ENCODE peak calls at places on chromosomes 12 and 14, in four cellular contexts. B is A673, P is AG10803, T is breast epithelium. V is an unnamed sample.

GRCh38 chr14:64421166-64421565 is 33.0 kb downstream of the MTHFD1 start:
- DNase-seq in B (peak; percentile 45), P (peak; percentile 23), T (no peak), V (no peak)

GRCh38 chr12:26286186-26286585 is 90.8 kb downstream of the SSPN start:
- DNase-seq in B (no peak), P (no peak), T (no peak), V (no peak)

GRCh38 chr12:131800594-131801135 is 27.5 kb upstream of the MMP17 start:
- DNase-seq in B (no peak), P (no peak), T (no peak), V (no peak)

GRCh38 chr14:93049295-93049694 is 66.4 kb downstream of the ITPK1 start:
- DNase-seq in B (no peak), P (no peak), T (no peak), V (no peak)

GRCh38 chr12:57523706-57524614 is 1.3 kb downstream of the MBD6 start:
- DNase-seq in B (no peak), P (no peak), T (no peak), V (no peak)

GRCh38 chr14:102087762-102088011 is 843 bp upstream of the HSP90AA1 start:
- DNase-seq in B (no peak), P (no peak), T (no peak), V (no peak)

GRCh38 chr12:42530284-42530683 is 59.3 kb downstream of the PRICKLE1 start:
- DNase-seq in B (no peak), P (no peak), T (no peak), V (no peak)

GRCh38 chr12:112178796-112179195 is 53.4 kb downstream of the TRAFD1 start:
- DNase-seq in B (no peak), P (no peak), T (no peak), V (no peak)

GRCh38 chr12:54032627-54033100 is at the start of gene HOXC5:
- DNase-seq in B (peak; percentile 91), P (peak; percentile 90), T (peak; percentile 78), V (peak; percentile 49)

GRCh38 chr12:130673036-130673705 is 42.9 kb downstream of the RIMBP2 start:
- DNase-seq in B (no peak), P (no peak), T (no peak), V (no peak)

GRCh38 chr12:79409562-79409961 is 281.2 kb downstream of the PAWR start:
- DNase-seq in B (peak; percentile 50), P (peak; percentile 86), T (no peak), V (no peak)

GRCh38 chr12:1798734-1799067 is 21.7 kb upstream of the LRTM2 start:
- DNase-seq in B (no peak), P (no peak), T (no peak), V (peak; percentile 24)

GRCh38 chr12:48054955-48055821 is 50.7 kb downstream of the SENP1 start:
- DNase-seq in B (no peak), P (no peak), T (no peak), V (no peak)

GRCh38 chr14:43778956-43779639 is 728.0 kb downstream of the FSCB start:
- DNase-seq in B (no peak), P (no peak), T (no peak), V (no peak)

GRCh38 chr14:94827711-94828505 is 58.0 kb upstream of the GSC start:
- DNase-seq in B (no peak), P (no peak), T (peak; percentile 57), V (no peak)

GRCh38 chr14:23494223-23494622 is 24.7 kb downstream of the NGDN start:
- DNase-seq in B (peak; percentile 69), P (peak; percentile 4), T (no peak), V (peak; percentile 15)

GRCh38 chr12:112589275-112589674 is 170.5 kb downstream of the PTPN11 start:
- DNase-seq in B (no peak), P (no peak), T (no peak), V (no peak)

GRCh38 chr14:97262336-97262735 is 465.2 kb downstream of the VRK1 start:
- DNase-seq in B (no peak), P (no peak), T (no peak), V (no peak)

GRCh38 chr12:119444462-119445044 is 110.0 kb downstream of the CCDC60 start:
- DNase-seq in B (peak; percentile 88), P (no peak), T (no peak), V (no peak)

GRCh38 chr12:12717586-12718381 is 616 bp downstream of the CDKN1B start:
- DNase-seq in B (peak; percentile 24), P (no peak), T (no peak), V (no peak)

GRCh38 chr14:59097681-59098080 is 90.8 kb upstream of the DAAM1 start:
- DNase-seq in B (no peak), P (no peak), T (no peak), V (no peak)

GRCh38 chr12:51171884-51172514 is 936 bp downstream of the TFCP2 start:
- DNase-seq in B (peak; percentile 11), P (peak; percentile 26), T (no peak), V (no peak)

GRCh38 chr14:61140872-61141271 is 140.3 kb downstream of the TMEM30B start:
- DNase-seq in B (no peak), P (peak; percentile 53), T (no peak), V (no peak)

GRCh38 chr14:86646688-86647687 is 1117.0 kb downstream of the FLRT2 start:
- DNase-seq in B (peak; percentile 23), P (peak; percentile 5), T (no peak), V (no peak)

GRCh38 chr12:8687846-8688601 is 9.8 kb upstream of the RIMKLB start:
- DNase-seq in B (peak; percentile 81), P (peak; percentile 83), T (no peak), V (peak; percentile 32)

GRCh38 chr12:122293081-122293480 is 26.8 kb upstream of the VPS33A start:
- DNase-seq in B (no peak), P (no peak), T (no peak), V (no peak)

GRCh38 chr12:53268009-53268636 is at the start of gene ESPL1:
- DNase-seq in B (peak; percentile 89), P (peak; percentile 54), T (peak; percentile 58), V (peak; percentile 62)

GRCh38 chr12:11830298-11830937 is 180.9 kb downstream of the ETV6 start:
- DNase-seq in B (no peak), P (peak; percentile 30), T (no peak), V (no peak)

GRCh38 chr12:131830335-131831020 is 2.3 kb downstream of the MMP17 start:
- DNase-seq in B (peak; percentile 83), P (peak; percentile 86), T (peak; percentile 79), V (peak; percentile 85)

GRCh38 chr12:65918057-65918456 is 93.8 kb downstream of the HMGA2 start:
- DNase-seq in B (no peak), P (no peak), T (no peak), V (no peak)

GRCh38 chr12:19058235-19059021 is 71.1 kb upstream of the PLEKHA5 start:
- DNase-seq in B (no peak), P (peak; percentile 16), T (no peak), V (no peak)

GRCh38 chr12:19707948-19708409 is 268.7 kb downstream of the AEBP2 start:
- DNase-seq in B (peak; percentile 14), P (peak; percentile 35), T (no peak), V (no peak)

GRCh38 chr12:48765753-48766162 is 23.1 kb downstream of the ADCY6 start:
- DNase-seq in B (no peak), P (peak; percentile 33), T (no peak), V (no peak)

GRCh38 chr12:72228424-72228823 is 43.7 kb upstream of the TRHDE start:
- DNase-seq in B (no peak), P (no peak), T (no peak), V (no peak)

DNA sequence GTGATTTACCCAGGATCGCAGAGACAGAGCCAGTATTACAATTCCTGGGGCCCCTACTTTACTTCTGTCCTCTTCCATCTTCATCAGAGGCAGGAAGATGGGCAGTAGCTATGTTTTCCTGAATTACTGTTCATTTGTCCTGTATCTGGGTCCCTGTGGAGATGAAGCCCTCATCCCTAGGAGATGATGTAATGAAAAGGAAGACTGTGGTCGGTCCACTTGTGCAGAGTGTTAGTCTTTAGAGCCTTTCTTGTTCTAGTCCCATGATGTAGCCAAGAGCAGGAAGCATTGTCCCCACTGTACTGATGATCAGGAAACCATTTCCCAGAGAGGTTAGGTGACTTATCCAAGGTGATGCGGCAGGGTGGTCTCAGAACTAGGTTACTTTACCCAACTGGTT is 2.6 kb downstream of the CD9 start:
- DNase-seq in B (no peak), P (no peak), T (no peak), V (no peak)
- H3K4me3 ChIP-seq in B (no peak overlapping the region), P (no peak overlapping the region), T (peak overlapping the region; percentile 75), V (no peak overlapping the region)

GRCh38 chr12:45268672-45269406 is 52.9 kb downstream of the ANO6 start:
- DNase-seq in B (peak; percentile 95), P (peak; percentile 90), T (peak; percentile 61), V (no peak)
- H3K4me3 ChIP-seq in B (peak overlapping the region; percentile 3), P (peak overlapping the region; percentile 34), T (no peak overlapping the region), V (no peak overlapping the region)

GRCh38 chr14:105563347-105563737 is 37.0 kb downstream of the TMEM121 start:
- DNase-seq in B (no peak), P (no peak), T (no peak), V (no peak)

DNA sequence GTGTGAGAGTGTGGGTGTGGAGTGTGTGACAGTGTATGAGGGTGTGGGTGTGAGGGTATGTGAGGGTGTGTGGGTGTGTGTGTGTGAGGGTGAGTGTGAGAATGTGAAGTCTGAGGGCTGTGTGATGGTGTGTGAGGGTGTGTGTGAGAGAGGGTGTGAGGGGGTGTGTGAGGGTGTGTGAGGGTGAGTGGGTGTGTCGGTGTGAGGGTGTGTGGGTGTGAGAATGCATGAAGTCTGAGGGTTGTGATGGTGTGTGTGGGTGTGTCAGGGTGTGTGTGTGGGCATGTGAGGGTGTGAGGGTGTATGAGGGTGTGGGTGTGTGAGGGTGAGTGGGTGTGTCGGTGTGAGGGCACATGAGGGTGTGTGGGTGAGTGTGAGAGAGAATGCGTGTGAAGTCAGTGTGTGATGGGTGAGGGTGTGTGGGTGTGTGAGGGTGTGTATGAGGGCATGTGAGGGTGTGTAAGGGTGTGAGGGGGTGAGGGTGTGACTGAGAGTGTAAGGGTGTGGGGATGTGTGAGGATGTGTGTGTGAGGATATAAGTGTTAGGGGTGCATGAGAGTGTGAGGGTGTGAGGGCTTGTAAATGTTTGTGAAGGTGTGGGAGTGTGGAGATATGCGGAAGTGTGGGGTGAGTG is 36.4 kb downstream of the TMEM121 start:
- DNase-seq in B (no peak), P (no peak), T (no peak), V (no peak)
- H3K4me3 ChIP-seq in B (no peak overlapping the region), P (no peak overlapping the region), T (no peak overlapping the region), V (no peak overlapping the region)

GRCh38 chr14:54774824-54775223 is 127.8 kb downstream of the GCH1 start:
- DNase-seq in B (no peak), P (no peak), T (no peak), V (no peak)

GRCh38 chr14:54769955-54770863 is 132.4 kb downstream of the GCH1 start:
- DNase-seq in B (no peak), P (no peak), T (no peak), V (no peak)

GRCh38 chr14:54771411-54772027 is 131.1 kb downstream of the GCH1 start:
- DNase-seq in B (no peak), P (no peak), T (no peak), V (no peak)

GRCh38 chr14:54773171-54774006 is 129.2 kb downstream of the GCH1 start:
- DNase-seq in B (peak; percentile 97), P (peak; percentile 99), T (peak; percentile 80), V (peak; percentile 78)

GRCh38 chr14:54772451-54772881 is 130.2 kb downstream of the GCH1 start:
- DNase-seq in B (no peak), P (peak; percentile 71), T (no peak), V (no peak)
- H3K4me3 ChIP-seq in B (no peak overlapping the region), P (peak overlapping the region; percentile 23), T (no peak overlapping the region), V (no peak overlapping the region)

V was measured in dorsolateral prefrontal cortex.